ENCODE peak calls at places on chromosomes 3 and 15, in ten cellular contexts. One of them, this sample, is unnamed.

GRCh38 chr3:42541079-42541478 is 38.6 kb downstream of the VIPR1 start:
- DNase-seq in AML-193: no peak
- DNase-seq in lower lobe of right lung: no peak
- DNase-seq in neural crest cell: no peak
- DNase-seq in M059J: no peak
- DNase-seq in stimulated activated CD8-positive, alpha-beta memory T cell treated with anti-CD3 and anti-CD28 coated beads, Interleukin-15, amount 100 ng/mL, for 1 hour: no peak
- DNase-seq in stimulated activated CD4-positive, alpha-beta T cell treated with anti-CD3 and anti-CD28 coated beads, Interleukin-1b, Interleukin-23, amount 100 ng/mL, for 4 hours: no peak
- DNase-seq in HS-5: no peak
- DNase-seq in HepG2: no peak
- DNase-seq in kidney glomerular epithelial cell: no peak
- DNase-seq in this sample: no peak

GRCh38 chr15:39491115-39491916 is 89.6 kb upstream of the THBS1 start:
- DNase-seq in AML-193: no peak
- DNase-seq in lower lobe of right lung: no peak
- DNase-seq in neural crest cell: no peak
- DNase-seq in HS-5: no peak
- DNase-seq in M059J: no peak
- DNase-seq in stimulated activated CD4-positive, alpha-beta T cell treated with anti-CD3 and anti-CD28 coated beads, Interleukin-1b, Interleukin-23, amount 100 ng/mL, for 4 hours: no peak
- DNase-seq in kidney glomerular epithelial cell: no peak
- DNase-seq in stimulated activated CD8-positive, alpha-beta memory T cell treated with anti-CD3 and anti-CD28 coated beads, Interleukin-15, amount 100 ng/mL, for 1 hour: no peak
- DNase-seq in HepG2: no peak
- DNase-seq in this sample: no peak

GRCh38 chr15:26628071-26628470 is 144.8 kb downstream of the GABRB3 start:
- DNase-seq in HepG2: no peak
- DNase-seq in stimulated activated CD8-positive, alpha-beta memory T cell treated with anti-CD3 and anti-CD28 coated beads, Interleukin-15, amount 100 ng/mL, for 1 hour: no peak
- DNase-seq in HS-5: no peak
- DNase-seq in AML-193: no peak
- DNase-seq in neural crest cell: no peak
- DNase-seq in stimulated activated CD4-positive, alpha-beta T cell treated with anti-CD3 and anti-CD28 coated beads, Interleukin-1b, Interleukin-23, amount 100 ng/mL, for 4 hours: no peak
- DNase-seq in kidney glomerular epithelial cell: no peak
- DNase-seq in lower lobe of right lung: no peak
- DNase-seq in M059J: no peak
- DNase-seq in this sample: peak; percentile 29

GRCh38 chr15:77421370-77421700 is 647 bp downstream of the HMG20A start:
- DNase-seq in neural crest cell: no peak
- DNase-seq in HepG2: peak; percentile 15
- DNase-seq in kidney glomerular epithelial cell: no peak
- DNase-seq in HS-5: no peak
- DNase-seq in M059J: peak; percentile 21
- DNase-seq in stimulated activated CD8-positive, alpha-beta memory T cell treated with anti-CD3 and anti-CD28 coated beads, Interleukin-15, amount 100 ng/mL, for 1 hour: no peak
- DNase-seq in lower lobe of right lung: no peak
- DNase-seq in stimulated activated CD4-positive, alpha-beta T cell treated with anti-CD3 and anti-CD28 coated beads, Interleukin-1b, Interleukin-23, amount 100 ng/mL, for 4 hours: no peak
- DNase-seq in AML-193: peak; percentile 8
- DNase-seq in this sample: no peak

GRCh38 chr3:174495231-174495755 is 363.8 kb upstream of the NAALADL2 start:
- DNase-seq in stimulated activated CD8-positive, alpha-beta memory T cell treated with anti-CD3 and anti-CD28 coated beads, Interleukin-15, amount 100 ng/mL, for 1 hour: no peak
- DNase-seq in M059J: no peak
- DNase-seq in HepG2: no peak
- DNase-seq in kidney glomerular epithelial cell: no peak
- DNase-seq in stimulated activated CD4-positive, alpha-beta T cell treated with anti-CD3 and anti-CD28 coated beads, Interleukin-1b, Interleukin-23, amount 100 ng/mL, for 4 hours: no peak
- DNase-seq in HS-5: no peak
- DNase-seq in neural crest cell: no peak
- DNase-seq in AML-193: no peak
- DNase-seq in lower lobe of right lung: no peak
- DNase-seq in this sample: no peak

GRCh38 chr3:70247955-70248354 is 64.5 kb downstream of the MDFIC2 start:
- DNase-seq in HepG2: no peak
- DNase-seq in stimulated activated CD4-positive, alpha-beta T cell treated with anti-CD3 and anti-CD28 coated beads, Interleukin-1b, Interleukin-23, amount 100 ng/mL, for 4 hours: no peak
- DNase-seq in AML-193: no peak
- DNase-seq in HS-5: no peak
- DNase-seq in neural crest cell: no peak
- DNase-seq in M059J: no peak
- DNase-seq in stimulated activated CD8-positive, alpha-beta memory T cell treated with anti-CD3 and anti-CD28 coated beads, Interleukin-15, amount 100 ng/mL, for 1 hour: no peak
- DNase-seq in kidney glomerular epithelial cell: no peak
- DNase-seq in lower lobe of right lung: no peak
- DNase-seq in this sample: no peak

GRCh38 chr3:58074997-58075396 is 66.8 kb downstream of the FLNB start:
- DNase-seq in AML-193: no peak
- DNase-seq in stimulated activated CD8-positive, alpha-beta memory T cell treated with anti-CD3 and anti-CD28 coated beads, Interleukin-15, amount 100 ng/mL, for 1 hour: no peak
- DNase-seq in stimulated activated CD4-positive, alpha-beta T cell treated with anti-CD3 and anti-CD28 coated beads, Interleukin-1b, Interleukin-23, amount 100 ng/mL, for 4 hours: no peak
- DNase-seq in HepG2: no peak
- DNase-seq in kidney glomerular epithelial cell: no peak
- DNase-seq in neural crest cell: no peak
- DNase-seq in M059J: no peak
- DNase-seq in HS-5: no peak
- DNase-seq in lower lobe of right lung: no peak
- DNase-seq in this sample: no peak

GRCh38 chr3:14774431-14774830 is 44.3 kb upstream of the FGD5 start:
- DNase-seq in M059J: no peak
- DNase-seq in neural crest cell: no peak
- DNase-seq in kidney glomerular epithelial cell: no peak
- DNase-seq in stimulated activated CD4-positive, alpha-beta T cell treated with anti-CD3 and anti-CD28 coated beads, Interleukin-1b, Interleukin-23, amount 100 ng/mL, for 4 hours: no peak
- DNase-seq in stimulated activated CD8-positive, alpha-beta memory T cell treated with anti-CD3 and anti-CD28 coated beads, Interleukin-15, amount 100 ng/mL, for 1 hour: no peak
- DNase-seq in HepG2: no peak
- DNase-seq in HS-5: no peak
- DNase-seq in AML-193: no peak
- DNase-seq in lower lobe of right lung: no peak
- DNase-seq in this sample: no peak

GRCh38 chr15:57747206-57747605 is 40.7 kb downstream of the POLR2M start:
- DNase-seq in stimulated activated CD4-positive, alpha-beta T cell treated with anti-CD3 and anti-CD28 coated beads, Interleukin-1b, Interleukin-23, amount 100 ng/mL, for 4 hours: no peak
- DNase-seq in lower lobe of right lung: peak; percentile 56
- DNase-seq in HepG2: no peak
- DNase-seq in neural crest cell: no peak
- DNase-seq in AML-193: no peak
- DNase-seq in kidney glomerular epithelial cell: no peak
- DNase-seq in HS-5: no peak
- DNase-seq in stimulated activated CD8-positive, alpha-beta memory T cell treated with anti-CD3 and anti-CD28 coated beads, Interleukin-15, amount 100 ng/mL, for 1 hour: no peak
- DNase-seq in M059J: no peak
- DNase-seq in this sample: no peak

GRCh38 chr3:194140520-194141414 is 4.8 kb downstream of the HES1 start:
- DNase-seq in HS-5: no peak
- DNase-seq in lower lobe of right lung: peak; percentile 74
- DNase-seq in stimulated activated CD4-positive, alpha-beta T cell treated with anti-CD3 and anti-CD28 coated beads, Interleukin-1b, Interleukin-23, amount 100 ng/mL, for 4 hours: peak; percentile 31
- DNase-seq in stimulated activated CD8-positive, alpha-beta memory T cell treated with anti-CD3 and anti-CD28 coated beads, Interleukin-15, amount 100 ng/mL, for 1 hour: no peak
- DNase-seq in HepG2: peak; percentile 51
- DNase-seq in neural crest cell: peak; percentile 54
- DNase-seq in M059J: peak; percentile 87
- DNase-seq in kidney glomerular epithelial cell: no peak
- DNase-seq in AML-193: no peak
- DNase-seq in this sample: peak; percentile 23

GRCh38 chr15:37771462-37771861 is 163.0 kb upstream of the TMCO5A start:
- DNase-seq in HepG2: no peak
- DNase-seq in AML-193: no peak
- DNase-seq in kidney glomerular epithelial cell: no peak
- DNase-seq in M059J: peak; percentile 72
- DNase-seq in stimulated activated CD8-positive, alpha-beta memory T cell treated with anti-CD3 and anti-CD28 coated beads, Interleukin-15, amount 100 ng/mL, for 1 hour: no peak
- DNase-seq in neural crest cell: no peak
- DNase-seq in lower lobe of right lung: no peak
- DNase-seq in HS-5: peak; percentile 53
- DNase-seq in stimulated activated CD4-positive, alpha-beta T cell treated with anti-CD3 and anti-CD28 coated beads, Interleukin-1b, Interleukin-23, amount 100 ng/mL, for 4 hours: no peak
- DNase-seq in this sample: no peak

GRCh38 chr3:194750409-194750808 is 64.7 kb downstream of the FAM43A start:
- DNase-seq in neural crest cell: peak; percentile 14
- DNase-seq in stimulated activated CD8-positive, alpha-beta memory T cell treated with anti-CD3 and anti-CD28 coated beads, Interleukin-15, amount 100 ng/mL, for 1 hour: no peak
- DNase-seq in HS-5: no peak
- DNase-seq in HepG2: no peak
- DNase-seq in AML-193: no peak
- DNase-seq in M059J: no peak
- DNase-seq in stimulated activated CD4-positive, alpha-beta T cell treated with anti-CD3 and anti-CD28 coated beads, Interleukin-1b, Interleukin-23, amount 100 ng/mL, for 4 hours: no peak
- DNase-seq in kidney glomerular epithelial cell: no peak
- DNase-seq in lower lobe of right lung: no peak
- DNase-seq in this sample: no peak

GRCh38 chr3:52225452-52226228 is at the start of gene TLR9:
- DNase-seq in HepG2: no peak
- DNase-seq in HS-5: no peak
- DNase-seq in M059J: no peak
- DNase-seq in neural crest cell: no peak
- DNase-seq in AML-193: peak; percentile 78
- DNase-seq in stimulated activated CD4-positive, alpha-beta T cell treated with anti-CD3 and anti-CD28 coated beads, Interleukin-1b, Interleukin-23, amount 100 ng/mL, for 4 hours: no peak
- DNase-seq in kidney glomerular epithelial cell: no peak
- DNase-seq in stimulated activated CD8-positive, alpha-beta memory T cell treated with anti-CD3 and anti-CD28 coated beads, Interleukin-15, amount 100 ng/mL, for 1 hour: no peak
- DNase-seq in lower lobe of right lung: no peak
- DNase-seq in this sample: no peak

GRCh38 chr3:86995537-86995936 is 4.6 kb upstream of the VGLL3 start:
- DNase-seq in AML-193: no peak
- DNase-seq in M059J: peak; percentile 74
- DNase-seq in neural crest cell: no peak
- DNase-seq in stimulated activated CD8-positive, alpha-beta memory T cell treated with anti-CD3 and anti-CD28 coated beads, Interleukin-15, amount 100 ng/mL, for 1 hour: no peak
- DNase-seq in kidney glomerular epithelial cell: no peak
- DNase-seq in lower lobe of right lung: no peak
- DNase-seq in HS-5: no peak
- DNase-seq in HepG2: no peak
- DNase-seq in stimulated activated CD4-positive, alpha-beta T cell treated with anti-CD3 and anti-CD28 coated beads, Interleukin-1b, Interleukin-23, amount 100 ng/mL, for 4 hours: no peak
- DNase-seq in this sample: peak; percentile 23

GRCh38 chr3:62233065-62233464 is 140.3 kb downstream of the FEZF2 start:
- DNase-seq in stimulated activated CD8-positive, alpha-beta memory T cell treated with anti-CD3 and anti-CD28 coated beads, Interleukin-15, amount 100 ng/mL, for 1 hour: no peak
- DNase-seq in kidney glomerular epithelial cell: no peak
- DNase-seq in M059J: no peak
- DNase-seq in AML-193: no peak
- DNase-seq in lower lobe of right lung: no peak
- DNase-seq in HS-5: no peak
- DNase-seq in stimulated activated CD4-positive, alpha-beta T cell treated with anti-CD3 and anti-CD28 coated beads, Interleukin-1b, Interleukin-23, amount 100 ng/mL, for 4 hours: no peak
- DNase-seq in neural crest cell: no peak
- DNase-seq in HepG2: no peak
- DNase-seq in this sample: no peak

GRCh38 chr15:75599396-75599795 is 20.3 kb upstream of the PTPN9 start:
- DNase-seq in HS-5: no peak
- DNase-seq in neural crest cell: no peak
- DNase-seq in kidney glomerular epithelial cell: no peak
- DNase-seq in stimulated activated CD4-positive, alpha-beta T cell treated with anti-CD3 and anti-CD28 coated beads, Interleukin-1b, Interleukin-23, amount 100 ng/mL, for 4 hours: no peak
- DNase-seq in stimulated activated CD8-positive, alpha-beta memory T cell treated with anti-CD3 and anti-CD28 coated beads, Interleukin-15, amount 100 ng/mL, for 1 hour: no peak
- DNase-seq in AML-193: no peak
- DNase-seq in lower lobe of right lung: no peak
- DNase-seq in HepG2: no peak
- DNase-seq in M059J: no peak
- DNase-seq in this sample: no peak

GRCh38 chr3:101036213-101036618 is 43.0 kb upstream of the ABI3BP start:
- DNase-seq in stimulated activated CD8-positive, alpha-beta memory T cell treated with anti-CD3 and anti-CD28 coated beads, Interleukin-15, amount 100 ng/mL, for 1 hour: no peak
- DNase-seq in neural crest cell: no peak
- DNase-seq in M059J: peak; percentile 100
- DNase-seq in HS-5: peak; percentile 99
- DNase-seq in AML-193: no peak
- DNase-seq in lower lobe of right lung: no peak
- DNase-seq in stimulated activated CD4-positive, alpha-beta T cell treated with anti-CD3 and anti-CD28 coated beads, Interleukin-1b, Interleukin-23, amount 100 ng/mL, for 4 hours: no peak
- DNase-seq in HepG2: peak; percentile 11
- DNase-seq in kidney glomerular epithelial cell: peak; percentile 99
- DNase-seq in this sample: peak; percentile 99

GRCh38 chr3:52982839-52983238 is 63.0 kb downstream of the SFMBT1 start:
- DNase-seq in AML-193: no peak
- DNase-seq in M059J: no peak
- DNase-seq in neural crest cell: no peak
- DNase-seq in stimulated activated CD4-positive, alpha-beta T cell treated with anti-CD3 and anti-CD28 coated beads, Interleukin-1b, Interleukin-23, amount 100 ng/mL, for 4 hours: no peak
- DNase-seq in HS-5: no peak
- DNase-seq in kidney glomerular epithelial cell: no peak
- DNase-seq in HepG2: no peak
- DNase-seq in lower lobe of right lung: no peak
- DNase-seq in stimulated activated CD8-positive, alpha-beta memory T cell treated with anti-CD3 and anti-CD28 coated beads, Interleukin-15, amount 100 ng/mL, for 1 hour: no peak
- DNase-seq in this sample: no peak

GRCh38 chr3:163622384-163622783 is 1455.9 kb downstream of the SI start:
- DNase-seq in HS-5: no peak
- DNase-seq in stimulated activated CD4-positive, alpha-beta T cell treated with anti-CD3 and anti-CD28 coated beads, Interleukin-1b, Interleukin-23, amount 100 ng/mL, for 4 hours: no peak
- DNase-seq in neural crest cell: peak; percentile 16
- DNase-seq in M059J: peak; percentile 4
- DNase-seq in HepG2: peak; percentile 43
- DNase-seq in lower lobe of right lung: no peak
- DNase-seq in stimulated activated CD8-positive, alpha-beta memory T cell treated with anti-CD3 and anti-CD28 coated beads, Interleukin-15, amount 100 ng/mL, for 1 hour: no peak
- DNase-seq in AML-193: no peak
- DNase-seq in kidney glomerular epithelial cell: no peak
- DNase-seq in this sample: peak; percentile 26

GRCh38 chr3:100468676-100469075 is 23.7 kb upstream of the TMEM45A start:
- DNase-seq in HepG2: no peak
- DNase-seq in AML-193: no peak
- DNase-seq in stimulated activated CD4-positive, alpha-beta T cell treated with anti-CD3 and anti-CD28 coated beads, Interleukin-1b, Interleukin-23, amount 100 ng/mL, for 4 hours: no peak
- DNase-seq in lower lobe of right lung: no peak
- DNase-seq in kidney glomerular epithelial cell: no peak
- DNase-seq in M059J: no peak
- DNase-seq in HS-5: no peak
- DNase-seq in neural crest cell: no peak
- DNase-seq in stimulated activated CD8-positive, alpha-beta memory T cell treated with anti-CD3 and anti-CD28 coated beads, Interleukin-15, amount 100 ng/mL, for 1 hour: no peak
- DNase-seq in this sample: no peak

GRCh38 chr3:71962561-71963240 is 177.8 kb upstream of the PROK2 start:
- DNase-seq in stimulated activated CD8-positive, alpha-beta memory T cell treated with anti-CD3 and anti-CD28 coated beads, Interleukin-15, amount 100 ng/mL, for 1 hour: no peak
- DNase-seq in HS-5: no peak
- DNase-seq in stimulated activated CD4-positive, alpha-beta T cell treated with anti-CD3 and anti-CD28 coated beads, Interleukin-1b, Interleukin-23, amount 100 ng/mL, for 4 hours: no peak
- DNase-seq in AML-193: no peak
- DNase-seq in M059J: peak; percentile 17
- DNase-seq in lower lobe of right lung: no peak
- DNase-seq in kidney glomerular epithelial cell: no peak
- DNase-seq in HepG2: no peak
- DNase-seq in neural crest cell: no peak
- DNase-seq in this sample: no peak

GRCh38 chr3:197811343-197811742 is 20.3 kb downstream of the LRCH3 start:
- DNase-seq in M059J: peak; percentile 21
- DNase-seq in stimulated activated CD8-positive, alpha-beta memory T cell treated with anti-CD3 and anti-CD28 coated beads, Interleukin-15, amount 100 ng/mL, for 1 hour: no peak
- DNase-seq in HepG2: no peak
- DNase-seq in neural crest cell: no peak
- DNase-seq in lower lobe of right lung: peak; percentile 53
- DNase-seq in kidney glomerular epithelial cell: peak; percentile 85
- DNase-seq in AML-193: no peak
- DNase-seq in stimulated activated CD4-positive, alpha-beta T cell treated with anti-CD3 and anti-CD28 coated beads, Interleukin-1b, Interleukin-23, amount 100 ng/mL, for 4 hours: no peak
- DNase-seq in HS-5: no peak
- DNase-seq in this sample: no peak

GRCh38 chr3:173826901-173827609 is 429.5 kb downstream of the NLGN1 start:
- DNase-seq in lower lobe of right lung: no peak
- DNase-seq in kidney glomerular epithelial cell: no peak
- DNase-seq in stimulated activated CD4-positive, alpha-beta T cell treated with anti-CD3 and anti-CD28 coated beads, Interleukin-1b, Interleukin-23, amount 100 ng/mL, for 4 hours: no peak
- DNase-seq in M059J: peak; percentile 51
- DNase-seq in HS-5: no peak
- DNase-seq in AML-193: no peak
- DNase-seq in neural crest cell: no peak
- DNase-seq in stimulated activated CD8-positive, alpha-beta memory T cell treated with anti-CD3 and anti-CD28 coated beads, Interleukin-15, amount 100 ng/mL, for 1 hour: no peak
- DNase-seq in HepG2: no peak
- DNase-seq in this sample: no peak

GRCh38 chr3:67228136-67228535 is 230.0 kb downstream of the KBTBD8 start:
- DNase-seq in stimulated activated CD4-positive, alpha-beta T cell treated with anti-CD3 and anti-CD28 coated beads, Interleukin-1b, Interleukin-23, amount 100 ng/mL, for 4 hours: no peak
- DNase-seq in HS-5: no peak
- DNase-seq in stimulated activated CD8-positive, alpha-beta memory T cell treated with anti-CD3 and anti-CD28 coated beads, Interleukin-15, amount 100 ng/mL, for 1 hour: no peak
- DNase-seq in kidney glomerular epithelial cell: no peak
- DNase-seq in M059J: no peak
- DNase-seq in HepG2: no peak
- DNase-seq in neural crest cell: no peak
- DNase-seq in AML-193: no peak
- DNase-seq in lower lobe of right lung: no peak
- DNase-seq in this sample: no peak

GRCh38 chr3:76097588-76097975 is 312.2 kb upstream of the ZNF717 start:
- DNase-seq in HS-5: no peak
- DNase-seq in lower lobe of right lung: no peak
- DNase-seq in HepG2: no peak
- DNase-seq in AML-193: no peak
- DNase-seq in M059J: no peak
- DNase-seq in neural crest cell: no peak
- DNase-seq in kidney glomerular epithelial cell: no peak
- DNase-seq in stimulated activated CD4-positive, alpha-beta T cell treated with anti-CD3 and anti-CD28 coated beads, Interleukin-1b, Interleukin-23, amount 100 ng/mL, for 4 hours: no peak
- DNase-seq in stimulated activated CD8-positive, alpha-beta memory T cell treated with anti-CD3 and anti-CD28 coated beads, Interleukin-15, amount 100 ng/mL, for 1 hour: no peak
- DNase-seq in this sample: no peak

This sample was measured in RCC 7860.